ENCODE peak calls at places on chromosomes 2 and 18, in seven cellular contexts. Z is neural progenitor cell, V is mucosa of descending colon, E is GM13977, H is frontal cortex, K is DND-41, C is NCI-H526. Y is an unnamed sample.

GRCh38 chr18:32920796-32921787 is 148.3 kb upstream of the KLHL14 start:
- DNase-seq in Z (no peak), V (no peak), E (no peak), H (no peak), K (no peak), C (peak), Y (no peak)

GRCh38 chr2:27322301-27322765 is 564 bp downstream of the MPV17 start:
- DNase-seq in Z (no peak), V (no peak), E (no peak), H (no peak), K (peak), C (no peak), Y (no peak)

GRCh38 chr2:233563663-233564430 is 2.7 kb downstream of the USP40 start:
- DNase-seq in Z (no peak), V (no peak), E (no peak), H (no peak), K (no peak), C (no peak), Y (no peak)

GRCh38 chr2:129248183-129248582 is 731.3 kb upstream of the RAB6C start:
- DNase-seq in Z (peak), V (no peak), E (no peak), H (no peak), K (no peak), C (no peak), Y (no peak)

GRCh38 chr2:99876956-99877355 is 265.4 kb downstream of the AFF3 start:
- DNase-seq in Z (no peak), V (no peak), E (no peak), H (no peak), K (no peak), C (no peak), Y (no peak)

GRCh38 chr2:1800716-1801388 is 56.5 kb upstream of the PXDN start:
- DNase-seq in Z (no peak), V (no peak), E (no peak), H (no peak), K (no peak), C (no peak), Y (no peak)

GRCh38 chr2:205763708-205764501 is 81.6 kb downstream of the NRP2 start:
- DNase-seq in Z (peak), V (peak), E (no peak), H (no peak), K (no peak), C (peak), Y (no peak)

GRCh38 chr2:128568106-128568505 is 249.4 kb upstream of the HS6ST1 start:
- DNase-seq in Z (no peak), V (no peak), E (no peak), H (no peak), K (no peak), C (no peak), Y (no peak)

GRCh38 chr2:128979182-128979581 is 660.5 kb upstream of the HS6ST1 start:
- DNase-seq in Z (no peak), V (no peak), E (no peak), H (no peak), K (no peak), C (no peak), Y (no peak)

GRCh38 chr2:152491139-152491472 is 156.1 kb downstream of the FMNL2 start:
- DNase-seq in Z (peak), V (no peak), E (no peak), H (no peak), K (no peak), C (no peak), Y (no peak)

GRCh38 chr2:176844461-176844860 is 368.1 kb upstream of the HNRNPA3 start:
- DNase-seq in Z (no peak), V (no peak), E (no peak), H (no peak), K (no peak), C (no peak), Y (no peak)

GRCh38 chr2:32745191-32745590 is 117.3 kb downstream of the TTC27 start:
- DNase-seq in Z (no peak), V (no peak), E (no peak), H (no peak), K (no peak), C (no peak), Y (no peak)

GRCh38 chr2:239229545-239230279 is 171.1 kb downstream of the HDAC4 start:
- DNase-seq in Z (no peak), V (no peak), E (no peak), H (no peak), K (no peak), C (no peak), Y (no peak)

GRCh38 chr18:79600141-79600540 is 79.5 kb upstream of the CTDP1 start:
- DNase-seq in Z (no peak), V (peak), E (no peak), H (no peak), K (no peak), C (no peak), Y (no peak)

GRCh38 chr2:126781206-126781605 is 117.5 kb upstream of the TEX51 start:
- DNase-seq in Z (no peak), V (no peak), E (no peak), H (no peak), K (no peak), C (no peak), Y (no peak)

GRCh38 chr2:197089659-197090058 is 163.2 kb upstream of the PGAP1 start:
- DNase-seq in Z (no peak), V (no peak), E (no peak), H (no peak), K (no peak), C (no peak), Y (no peak)

GRCh38 chr2:234326694-234327093 is 170.2 kb downstream of the ARL4C start:
- DNase-seq in Z (no peak), V (no peak), E (no peak), H (no peak), K (no peak), C (no peak), Y (no peak)

GRCh38 chr2:85189606-85190270 is 56.5 kb downstream of the TCF7L1 start:
- DNase-seq in Z (peak), V (no peak), E (no peak), H (no peak), K (no peak), C (no peak), Y (peak)

GRCh38 chr2:48932667-48933066 is 177.1 kb upstream of the LHCGR start:
- DNase-seq in Z (no peak), V (no peak), E (no peak), H (no peak), K (no peak), C (no peak), Y (no peak)

GRCh38 chr2:68536000-68536399 is 68.6 kb downstream of the APLF start:
- DNase-seq in Z (no peak), V (no peak), E (no peak), H (no peak), K (no peak), C (no peak), Y (no peak)

GRCh38 chr2:29920631-29921559 is 491 bp downstream of the ALK start:
- DNase-seq in Z (peak), V (peak), E (peak), H (peak), K (no peak), C (peak), Y (no peak)

GRCh38 chr2:28595323-28595722 is 99.5 kb downstream of the PLB1 start:
- DNase-seq in Z (no peak), V (no peak), E (no peak), H (no peak), K (no peak), C (no peak), Y (no peak)

GRCh38 chr2:22885245-22885644 is 499.7 kb upstream of the KLHL29 start:
- DNase-seq in Z (no peak), V (no peak), E (no peak), H (no peak), K (no peak), C (no peak), Y (no peak)

GRCh38 chr2:237156131-237156856 is 70.6 kb downstream of the COPS8 start:
- DNase-seq in Z (no peak), V (peak), E (no peak), H (no peak), K (no peak), C (peak), Y (no peak)

GRCh38 chr2:30375915-30376314 is 71.1 kb upstream of the LCLAT1 start:
- DNase-seq in Z (no peak), V (no peak), E (no peak), H (no peak), K (no peak), C (no peak), Y (no peak)

GRCh38 chr18:61496374-61496773 is 163.1 kb downstream of the CDH20 start:
- DNase-seq in Z (no peak), V (no peak), E (no peak), H (no peak), K (no peak), C (no peak), Y (no peak)

GRCh38 chr2:11248-11941 is 34.9 kb downstream of the FAM110C start:
- DNase-seq in Z (peak), V (peak), E (no peak), H (no peak), K (peak), C (peak), Y (no peak)

GRCh38 chr2:159098815-159099455 is 130.5 kb downstream of the TANC1 start:
- DNase-seq in Z (no peak), V (no peak), E (no peak), H (no peak), K (no peak), C (no peak), Y (no peak)

GRCh38 chr2:127416486-127417001 is 1.7 kb upstream of the PROC start:
- DNase-seq in Z (no peak), V (no peak), E (no peak), H (no peak), K (peak), C (no peak), Y (no peak)

GRCh38 chr2:48250943-48251342 is 279.0 kb upstream of the STON1 start:
- DNase-seq in Z (no peak), V (no peak), E (no peak), H (no peak), K (no peak), C (no peak), Y (no peak)

GRCh38 chr2:118417417-118418125 is 329.3 kb downstream of the INSIG2 start:
- DNase-seq in Z (no peak), V (no peak), E (no peak), H (no peak), K (no peak), C (no peak), Y (no peak)

GRCh38 chr2:27828305-27828704 is 56.8 kb downstream of the MRPL33 start:
- DNase-seq in Z (no peak), V (no peak), E (no peak), H (no peak), K (no peak), C (no peak), Y (peak)

GRCh38 chr2:22904126-22904684 is 480.8 kb upstream of the KLHL29 start:
- DNase-seq in Z (peak), V (no peak), E (peak), H (no peak), K (peak), C (peak), Y (no peak)

GRCh38 chr2:202088777-202089176 is 15.7 kb downstream of the KIAA2012 start:
- DNase-seq in Z (no peak), V (no peak), E (no peak), H (no peak), K (no peak), C (no peak), Y (no peak)

Y was measured in T47D.